ENCODE peak calls at places on chromosomes 4 and X, in seven cellular contexts. F is GM12878, Y is HCT116, S is SK-N-SH, Z is K562, I is H1, M is HepG2. C is an unnamed sample.

GRCh38 chr4:183354213-183354612 is 32.0 kb upstream of the CLDN24 start:
- DNase-seq in S (no peak), Y (no peak), M (peak), I (no peak), F (no peak), Z (no peak), C (peak)

GRCh38 chr4:23590431-23590830 is 299.4 kb downstream of the PPARGC1A start:
- DNase-seq in Z (no peak), I (no peak), S (no peak), Y (no peak), M (no peak), F (no peak), C (no peak)

GRCh38 chr4:3807311-3807710 is 41.1 kb downstream of the ADRA2C start:
- DNase-seq in S (no peak), Y (no peak), I (no peak), M (no peak), F (no peak), Z (no peak), C (no peak)

GRCh38 chr4:183515411-183515810 is 10.6 kb downstream of the ING2 start:
- DNase-seq in M (no peak), S (no peak), Y (no peak), F (no peak), Z (no peak), I (no peak), C (no peak)

GRCh38 chr4:61619528-61619927 is 419.4 kb downstream of the ADGRL3 start:
- DNase-seq in Y (no peak), Z (no peak), M (no peak), F (no peak), I (no peak), S (no peak), C (peak)

GRCh38 chrX:13646154-13646549 is 6.8 kb upstream of the TCEANC start:
- DNase-seq in Z (peak), S (peak), F (no peak), M (peak), I (peak), Y (peak), C (peak)

GRCh38 chrX:144730486-144730885 is 516.8 kb upstream of the SPANXN1 start:
- DNase-seq in I (no peak), Z (no peak), M (no peak), Y (no peak), F (no peak), S (no peak), C (no peak)

GRCh38 chr4:88937081-88937480 is 119.9 kb downstream of the FAM13A start:
- DNase-seq in Z (no peak), I (no peak), M (no peak), S (no peak), F (no peak), Y (no peak), C (no peak)

GRCh38 chr4:33961751-33962150 is 2282.6 kb downstream of the ARAP2 start:
- DNase-seq in Y (no peak), I (no peak), M (no peak), S (no peak), Z (no peak), F (no peak), C (no peak)

GRCh38 chrX:52363247-52363883 is 5.5 kb upstream of the XAGE2 start:
- DNase-seq in Z (peak), F (no peak), Y (peak), S (no peak), M (no peak), I (no peak), C (no peak)

GRCh38 chr4:19850909-19851308 is 400.8 kb upstream of the SLIT2 start:
- DNase-seq in I (peak), Z (no peak), Y (peak), S (no peak), F (no peak), M (no peak), C (no peak)

GRCh38 chr4:147927377-147928137 is 195.7 kb downstream of the ARHGAP10 start:
- DNase-seq in F (no peak), Z (no peak), I (no peak), S (no peak), Y (no peak), M (no peak), C (no peak)

GRCh38 chr4:185276036-185276435 is 66.6 kb downstream of the SNX25 start:
- DNase-seq in M (no peak), I (no peak), Z (no peak), F (no peak), S (no peak), Y (no peak), C (no peak)

GRCh38 chrX:136417806-136418205 is 69.9 kb upstream of the BRS3 start:
- DNase-seq in Y (no peak), M (no peak), I (no peak), S (no peak), Z (no peak), F (no peak), C (no peak)

GRCh38 chr4:24798036-24798610 is 2.8 kb downstream of the SOD3 start:
- DNase-seq in F (no peak), M (no peak), Y (no peak), Z (no peak), I (no peak), S (no peak), C (no peak)

GRCh38 chr4:98300706-98301105 is 39.5 kb downstream of the RAP1GDS1 start:
- DNase-seq in Y (no peak), M (no peak), I (no peak), F (no peak), Z (no peak), S (no peak), C (no peak)

GRCh38 chr4:74805601-74806000 is 11.3 kb upstream of the BTC start:
- DNase-seq in F (no peak), S (no peak), Z (no peak), I (no peak), Y (peak), M (peak), C (peak)

GRCh38 chrX:109997786-109998452 is 5.0 kb upstream of the TMEM164 start:
- DNase-seq in Y (no peak), I (no peak), S (no peak), Z (no peak), M (no peak), F (no peak), C (peak)

GRCh38 chrX:134476284-134476683 is 16.3 kb downstream of the HPRT1 start:
- DNase-seq in F (no peak), Y (no peak), M (no peak), I (no peak), S (no peak), Z (no peak), C (no peak)

GRCh38 chr4:185925910-185926360 is 113.9 kb upstream of the SORBS2 start:
- DNase-seq in M (no peak), Z (no peak), Y (no peak), S (no peak), I (no peak), F (no peak), C (no peak)

GRCh38 chrX:20320461-20321159 is 53.9 kb upstream of the RPS6KA3 start:
- DNase-seq in Z (no peak), I (no peak), Y (no peak), S (no peak), M (peak), F (peak), C (no peak)

GRCh38 chr4:8267077-8267476 is 2.5 kb upstream of the HTRA3 start:
- DNase-seq in M (peak), Y (peak), F (no peak), S (peak), Z (peak), I (peak), C (peak)

GRCh38 chr4:80240976-80241375 is 25.5 kb upstream of the FGF5 start:
- DNase-seq in M (no peak), Z (no peak), S (no peak), I (no peak), Y (no peak), F (peak), C (no peak)

GRCh38 chrX:120315776-120316175 is 4.5 kb upstream of the TMEM255A start:
- DNase-seq in I (no peak), Y (no peak), Z (no peak), M (no peak), S (no peak), F (no peak), C (no peak)

GRCh38 chr4:155952546-155952945 is 1.1 kb downstream of the CTSO start:
- DNase-seq in Z (no peak), S (no peak), Y (no peak), I (no peak), M (no peak), F (no peak), C (no peak)

GRCh38 chrX:135295238-135295943 is 13.9 kb upstream of the ETDC start:
- DNase-seq in Z (no peak), F (peak), I (peak), M (no peak), Y (no peak), S (peak), C (no peak)

GRCh38 chr4:154807042-154807630 is 26.1 kb downstream of the RBM46 start:
- DNase-seq in S (peak), Y (peak), Z (peak), F (peak), M (peak), I (no peak), C (no peak)

GRCh38 chr4:1208266-1208961 is 36.0 kb upstream of the SPON2 start:
- DNase-seq in Y (no peak), I (no peak), Z (no peak), F (no peak), M (no peak), S (no peak), C (no peak)

GRCh38 chr4:158588777-158589176 is 67.1 kb downstream of the RXFP1 start:
- DNase-seq in M (no peak), I (no peak), S (no peak), Z (no peak), F (no peak), Y (no peak), C (no peak)

GRCh38 chr4:40317921-40318658 is 17.0 kb upstream of the CHRNA9 start:
- DNase-seq in Y (no peak), M (no peak), S (no peak), Z (no peak), F (no peak), I (no peak), C (peak)

GRCh38 chrX:20089845-20090244 is 26.9 kb downstream of the MAP7D2 start:
- DNase-seq in I (no peak), Z (no peak), M (no peak), S (no peak), F (no peak), Y (no peak), C (no peak)

GRCh38 chr4:183658362-183659028 is 490 bp downstream of the RWDD4 start:
- DNase-seq in S (peak), F (no peak), Z (peak), Y (no peak), M (peak), I (no peak), C (peak)

GRCh38 chr4:56448301-56448700 is 12.2 kb downstream of the PAICS start:
- DNase-seq in F (no peak), M (no peak), S (no peak), Y (no peak), Z (no peak), I (no peak), C (no peak)

DNA sequence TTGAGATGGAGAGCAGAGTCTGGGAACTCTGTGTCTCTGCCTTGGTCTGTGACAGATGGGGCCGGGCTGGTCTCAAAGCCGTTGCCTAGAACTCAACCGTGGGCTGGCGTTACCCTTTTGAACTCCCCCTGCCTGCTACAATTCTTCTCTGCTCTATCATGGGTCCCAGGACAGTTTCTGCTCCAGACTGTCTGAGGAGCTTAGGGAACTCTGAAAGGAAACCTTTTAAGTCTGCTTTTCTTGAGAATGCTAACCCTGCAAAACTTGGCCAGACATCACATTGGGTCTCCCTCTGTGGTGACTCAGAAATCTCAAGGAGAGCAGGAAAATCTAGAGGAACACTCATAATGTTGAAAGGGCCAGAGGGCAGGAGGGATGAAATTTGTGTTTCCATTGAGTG is 240.6 kb downstream of the CBR4 start:
- DNase-seq in Z (no peak), S (no peak), Y (no peak), M (no peak), I (no peak), F (no peak), C (no peak)
- TF ChIP-seq JUND in Z (no peak), S (no peak), Y (no peak), M (no peak), I (no peak), F (no peak), C (no peak)

GRCh38 chr4:82097504-82097903 is 276.3 kb downstream of the HNRNPD start:
- DNase-seq in Y (no peak), Z (no peak), S (no peak), I (no peak), M (no peak), F (no peak), C (no peak)

GRCh38 chr4:82104578-82104977 is 269.2 kb downstream of the HNRNPD start:
- DNase-seq in I (peak), Z (no peak), Y (no peak), M (no peak), S (no peak), F (no peak), C (no peak)

GRCh38 chr4:82099863-82100579 is 273.8 kb downstream of the HNRNPD start:
- DNase-seq in M (no peak), Y (no peak), F (no peak), S (no peak), Z (no peak), I (no peak), C (no peak)
- TF ChIP-seq JUND in M (no peak), Y (no peak), F (no peak), S (no peak), Z (no peak), I (no peak), C (no peak)

GRCh38 chr4:11183358-11183745 is 245.3 kb downstream of the HS3ST1 start:
- DNase-seq in S (no peak), Z (no peak), M (no peak), F (no peak), I (no peak), Y (no peak), C (no peak)

GRCh38 chr4:11182031-11182430 is 246.7 kb downstream of the HS3ST1 start:
- DNase-seq in Y (no peak), I (no peak), F (no peak), M (no peak), Z (no peak), S (no peak), C (no peak)

GRCh38 chr4:11178433-11178832 is 250.3 kb downstream of the HS3ST1 start:
- DNase-seq in F (no peak), Z (no peak), I (no peak), Y (no peak), S (no peak), M (no peak), C (no peak)

DNA sequence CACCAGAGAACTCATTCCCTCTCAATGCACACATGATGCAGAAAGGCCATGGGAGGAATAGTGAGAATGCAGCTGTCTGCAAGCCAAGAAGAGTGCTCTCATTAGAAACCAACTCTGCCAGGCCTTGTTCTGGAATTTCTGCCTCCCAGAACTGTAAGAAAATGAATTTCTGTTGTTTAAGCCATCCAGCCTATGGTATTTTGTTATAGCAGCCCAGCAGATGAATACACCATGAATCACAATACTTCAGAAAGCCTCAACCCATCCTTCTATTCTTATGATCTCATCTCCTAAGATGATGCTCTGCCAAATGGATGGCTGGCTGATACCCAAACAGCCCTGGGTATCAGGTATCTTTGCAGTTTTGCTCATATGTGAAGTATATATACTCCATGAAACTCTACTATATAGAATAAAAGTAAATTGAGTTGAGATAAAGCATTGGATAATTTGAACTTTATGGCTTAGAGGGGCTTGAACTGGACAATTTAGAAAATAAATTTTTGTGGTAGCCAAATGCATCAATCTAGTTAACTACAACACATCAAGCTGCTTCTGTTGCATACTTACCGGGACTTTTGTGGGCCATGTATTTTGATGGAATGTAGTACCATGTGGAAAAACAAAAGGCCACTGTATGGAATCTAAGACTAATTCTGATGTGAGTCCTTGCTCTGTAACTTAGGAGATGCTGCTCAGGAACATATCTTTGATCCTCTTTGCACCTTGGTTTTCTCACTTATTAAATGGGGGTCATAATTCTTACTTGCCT is 245.9 kb downstream of the HS3ST1 start:
- DNase-seq in I (no peak), Y (no peak), M (no peak), F (no peak), Z (no peak), S (no peak), C (no peak)
- TF ChIP-seq JUND in I (no peak), Y (no peak), M (no peak), F (no peak), Z (no peak), S (no peak), C (no peak)

DNA sequence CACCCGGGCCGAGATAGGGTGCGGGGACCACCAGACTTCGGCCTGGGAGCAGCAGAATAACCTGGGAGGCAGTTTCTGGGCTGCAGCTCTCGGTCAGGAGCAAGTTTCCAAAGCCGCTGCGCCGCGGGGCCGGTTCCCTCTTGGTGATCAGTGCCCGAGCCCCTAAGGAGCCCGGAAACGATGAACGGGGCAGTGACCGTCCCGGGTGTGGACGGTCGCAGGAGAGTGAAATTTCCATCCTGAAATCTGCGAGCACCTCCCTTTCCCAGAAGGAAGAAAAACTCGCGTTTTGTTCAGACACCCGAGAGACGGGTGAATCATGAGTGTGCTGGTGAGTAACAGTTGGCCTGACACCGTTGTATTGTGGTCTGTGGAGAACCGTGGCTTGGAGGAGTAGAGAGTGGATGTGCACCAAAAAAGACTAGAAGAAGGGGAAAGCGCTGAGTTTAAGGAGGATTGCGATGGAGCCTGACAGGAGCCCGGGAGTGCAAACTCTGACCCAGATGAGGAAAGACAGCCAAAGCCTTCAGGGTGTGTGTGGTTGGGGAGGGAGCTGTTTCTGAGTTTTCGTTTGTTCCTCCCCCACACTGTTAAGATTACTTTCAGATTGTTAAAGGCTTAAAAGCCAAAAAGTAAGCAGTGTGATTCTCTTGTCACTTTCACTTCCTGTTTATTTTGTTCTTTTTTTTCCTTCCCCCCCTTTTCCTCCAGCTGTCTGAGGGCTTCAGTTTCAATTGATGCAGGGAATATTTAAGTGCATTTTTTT is 824 bp downstream of the MCUB start:
- DNase-seq in S (peak), F (peak), I (no peak), Z (peak), M (no peak), Y (no peak), C (peak)
- TF ChIP-seq JUND in S (peak), F (no peak), I (no peak), Z (no peak), M (no peak), Y (no peak), C (no peak)

GRCh38 chr4:113699772-113700171 is 61.8 kb downstream of the CAMK2D start:
- DNase-seq in M (no peak), Y (no peak), Z (no peak), F (no peak), S (no peak), I (no peak), C (no peak)

GRCh38 chr4:113700602-113701150 is 60.9 kb downstream of the CAMK2D start:
- DNase-seq in F (no peak), Z (no peak), M (no peak), Y (no peak), I (no peak), S (no peak), C (no peak)

GRCh38 chr4:113693993-113694392 is 67.5 kb downstream of the CAMK2D start:
- DNase-seq in Z (no peak), S (no peak), Y (no peak), M (no peak), F (no peak), I (no peak), C (no peak)

GRCh38 chr4:113695328-113696169 is 66.0 kb downstream of the CAMK2D start:
- DNase-seq in I (no peak), Y (no peak), Z (no peak), F (no peak), M (peak), S (no peak), C (no peak)

GRCh38 chr4:113697429-113697828 is 64.1 kb downstream of the CAMK2D start:
- DNase-seq in Z (no peak), F (no peak), Y (no peak), I (no peak), M (no peak), S (no peak), C (no peak)
- TF ChIP-seq JUND in Z (no peak), F (no peak), Y (no peak), I (no peak), M (no peak), S (no peak), C (no peak)

GRCh38 chr4:145618210-145618911 is 824 bp upstream of the MMAA start:
- DNase-seq in S (peak), Y (no peak), M (no peak), I (no peak), F (no peak), Z (peak), C (no peak)
- TF ChIP-seq JUND in S (no peak), Y (no peak), M (no peak), I (no peak), F (no peak), Z (no peak), C (no peak)

DNA sequence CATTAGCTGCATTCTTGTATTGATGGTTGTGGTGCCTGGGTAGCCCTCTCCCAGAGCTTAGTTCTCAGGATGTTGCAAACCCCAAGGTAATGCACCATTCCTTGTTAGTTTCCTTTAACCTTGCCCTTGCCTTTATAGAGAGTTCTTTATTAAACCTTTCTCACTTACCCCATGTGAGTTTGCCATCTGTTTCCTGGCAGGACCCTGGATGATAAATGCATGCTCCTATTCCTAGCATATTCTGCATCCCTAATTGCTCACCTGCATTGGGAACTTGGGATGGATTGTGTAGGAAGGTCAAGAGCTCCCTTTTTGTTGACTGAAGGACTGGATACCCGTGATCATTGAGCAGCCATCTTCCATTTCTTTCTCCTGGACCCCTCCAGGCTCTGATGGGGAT is 59.9 kb upstream of the AP1S2 start:
- DNase-seq in S (no peak), M (no peak), I (no peak), Z (no peak), Y (no peak), F (no peak), C (no peak)
- TF ChIP-seq JUND in S (no peak), M (no peak), I (no peak), Z (no peak), Y (no peak), F (no peak), C (no peak)